ENCODE peak calls at places on chromosome 12, in four cellular contexts. J is stimulated activated CD4-positive, alpha-beta T cell treated with anti-CD3 and anti-CD28 coated beads, Interleukin-4, amount 100 ng/mL, for 4 hours; C is NCI-H82; L is left ventricle myocardium superior. V is an unnamed sample.
A peak's percentile ranks its signal among the peaks of the same experiment; 100 is the strongest.

GRCh38 chr12:110647669-110648068 is 33.7 kb downstream of the TCTN1 start:
- DNase-seq in L (no peak), C (no peak), J (no peak), V (no peak)

GRCh38 chr12:93714382-93714781 is 37.2 kb downstream of the CRADD start:
- DNase-seq in J (no peak), C (peak; percentile 74), L (no peak), V (no peak)

GRCh38 chr12:127809236-127809635 is 457.7 kb upstream of the TMEM132C start:
- DNase-seq in J (no peak), C (no peak), L (no peak), V (no peak)

GRCh38 chr12:112488257-112488926 is 69.6 kb downstream of the PTPN11 start:
- DNase-seq in J (no peak), C (no peak), L (no peak), V (no peak)

GRCh38 chr12:78226763-78227162 is 396.1 kb downstream of the NAV3 start:
- DNase-seq in L (no peak), J (no peak), C (no peak), V (no peak)

GRCh38 chr12:911191-911826 is 38.2 kb downstream of the RAD52 start:
- DNase-seq in L (no peak), J (no peak), C (no peak), V (no peak)

GRCh38 chr12:107309020-107309419 is 215.7 kb upstream of the CRY1 start:
- DNase-seq in C (no peak), J (no peak), L (no peak), V (peak; percentile 6)

GRCh38 chr12:1246637-1247036 is 255.6 kb downstream of the ERC1 start:
- DNase-seq in L (no peak), J (no peak), C (no peak), V (no peak)

GRCh38 chr12:85923767-85924331 is 49.8 kb downstream of the NTS start:
- DNase-seq in L (no peak), C (peak; percentile 46), J (no peak), V (peak; percentile 49)

GRCh38 chr12:106090586-106091411 is 48.0 kb downstream of the NUAK1 start:
- DNase-seq in L (peak; percentile 69), C (no peak), J (no peak), V (no peak)

GRCh38 chr12:49784756-49785409 is 43.3 kb downstream of the NCKAP5L start:
- DNase-seq in J (no peak), L (no peak), C (no peak), V (no peak)

GRCh38 chr12:132066749-132067148 is 77.4 kb downstream of the DDX51 start:
- DNase-seq in J (no peak), C (no peak), L (no peak), V (no peak)

GRCh38 chr12:130978785-130979184 is 25.1 kb downstream of the ADGRD1 start:
- DNase-seq in C (no peak), J (no peak), L (peak; percentile 46), V (no peak)

GRCh38 chr12:76855266-76855665 is 23.6 kb downstream of the CSRP2 start:
- DNase-seq in J (no peak), L (no peak), C (no peak), V (no peak)

GRCh38 chr12:10016881-10017280 is 6.5 kb downstream of the CLEC12B start:
- DNase-seq in C (no peak), J (no peak), L (no peak), V (no peak)

GRCh38 chr12:20367731-20368652 is at the start of gene PDE3A:
- DNase-seq in J (no peak), C (peak; percentile 80), L (peak; percentile 84), V (peak; percentile 83)

GRCh38 chr12:109783135-109783964 is 49.8 kb downstream of the TRPV4 start:
- DNase-seq in C (no peak), L (no peak), J (no peak), V (no peak)

GRCh38 chr12:48764521-48764920 is 24.4 kb downstream of the ADCY6 start:
- DNase-seq in L (no peak), J (no peak), C (no peak), V (no peak)

V was measured in NCI-H69.